ENCODE peak calls at places on chromosomes 13 and 19, in eight cellular contexts. Y is IMR-90, K is AG04450, R is sigmoid colon, E is tibial nerve, G is A673, H is BE2C, T is cardiac muscle cell. A is an unnamed sample. For H3K9me3, the result is how much of the 10 kb centered on the place peaks cover.

GRCh38 chr13:26721251-26721939 is 39.2 kb downstream of the GPR12 start:
- DNase-seq in Y (no peak), K (no peak), R (no peak), E (no peak), G (no peak), H (no peak), T (no peak), A (no peak)

GRCh38 chr19:22545751-22546150 is 88.4 kb upstream of the ZNF492 start:
- DNase-seq in Y (no peak), K (no peak), R (no peak), E (no peak), G (peak), H (peak), T (no peak), A (peak)

GRCh38 chr13:74986609-74987008 is 495.4 kb downstream of the TBC1D4 start:
- DNase-seq in Y (no peak), K (no peak), R (no peak), E (no peak), G (no peak), H (no peak), T (no peak), A (no peak)

GRCh38 chr13:65768545-65768944 is 1461.6 kb downstream of the PCDH9 start:
- DNase-seq in Y (no peak), K (no peak), R (no peak), E (no peak), G (no peak), H (no peak), T (no peak), A (no peak)

GRCh38 chr19:613732-614567 is 19.4 kb downstream of the POLRMT start:
- DNase-seq in Y (no peak), K (no peak), R (no peak), E (no peak), G (no peak), H (no peak), T (no peak), A (no peak)

GRCh38 chr19:480016-480855 is 16.1 kb upstream of the MADCAM1 start:
- DNase-seq in Y (no peak), K (no peak), R (peak), E (peak), G (peak), H (peak), T (peak), A (peak)

GRCh38 chr19:51808333-51808986 is 13.5 kb downstream of the FPR3 start:
- DNase-seq in Y (no peak), K (no peak), R (no peak), E (no peak), G (peak), H (no peak), T (no peak), A (no peak)

GRCh38 chr13:100089633-100090032 is 740 bp downstream of the PCCA start:
- DNase-seq in Y (peak), K (no peak), R (no peak), E (no peak), G (no peak), H (no peak), T (no peak), A (no peak)

GRCh38 chr13:43346427-43346826 is 323.0 kb downstream of the DNAJC15 start:
- DNase-seq in Y (no peak), K (no peak), R (no peak), E (no peak), G (no peak), H (no peak), T (peak), A (no peak)

GRCh38 chr19:17420267-17420924 is 549 bp downstream of the MVB12A start:
- DNase-seq in Y (no peak), K (no peak), R (peak), E (no peak), G (no peak), H (peak), T (peak), A (peak)

GRCh38 chr19:15303105-15303780 is 29.1 kb downstream of the BRD4 start:
- DNase-seq in Y (peak), K (no peak), R (no peak), E (no peak), G (no peak), H (no peak), T (no peak), A (no peak)

GRCh38 chr19:51777570-51778460 is 16.8 kb downstream of the FPR2 start:
- DNase-seq in Y (peak), K (peak), R (peak), E (no peak), G (peak), H (peak), T (peak), A (peak)

GRCh38 chr13:104567114-104567513 is 1500.9 kb upstream of the SLC10A2 start:
- DNase-seq in Y (no peak), K (no peak), R (no peak), E (no peak), G (no peak), H (no peak), T (no peak), A (no peak)

GRCh38 chr19:14198384-14199376 is 7.3 kb downstream of the ADGRL1 start:
- DNase-seq in Y (no peak), K (no peak), R (no peak), E (no peak), G (peak), H (peak), T (no peak), A (no peak)

GRCh38 chr13:95541308-95541707 is 11.2 kb upstream of the CLDN10 start:
- DNase-seq in Y (no peak), K (no peak), R (no peak), E (no peak), G (no peak), H (no peak), T (no peak), A (no peak)

GRCh38 chr13:97182065-97182890 is 39.9 kb upstream of the MBNL2 start:
- DNase-seq in Y (no peak), K (no peak), R (no peak), E (no peak), G (no peak), H (no peak), T (no peak), A (no peak)

GRCh38 chr13:41130356-41130755 is 2.2 kb downstream of the KBTBD6 start:
- DNase-seq in Y (peak), K (no peak), R (no peak), E (no peak), G (no peak), H (no peak), T (no peak), A (no peak)
- H3K4me3 ChIP-seq in Y (peak), K (peak), R (peak), E (no peak), G (peak), H (peak), T (peak), A (no peak)

GRCh38 chr13:113768018-113768905 is 9.2 kb downstream of the TMEM255B start:
- DNase-seq in Y (no peak), K (no peak), R (peak), E (no peak), G (no peak), H (no peak), T (no peak), A (no peak)
- H3K9me3 ChIP-seq in Y (under half), K (under half), R (under half), E (under half), G (under half), H (under half), T (under half), A (under half)

GRCh38 chr19:19305066-19305465 is 15.2 kb downstream of the SUGP1 start:
- DNase-seq in Y (no peak), K (no peak), R (no peak), E (no peak), G (no peak), H (no peak), T (no peak), A (no peak)
- H3K4me3 ChIP-seq in Y (no peak), K (no peak), R (no peak), E (no peak), G (no peak), H (no peak), T (no peak), A (no peak)

GRCh38 chr19:47331490-47331889 is 485 bp upstream of the C5AR2 start:
- DNase-seq in Y (no peak), K (no peak), R (no peak), E (no peak), G (no peak), H (no peak), T (no peak), A (no peak)

GRCh38 chr19:47330466-47330869 is 1.5 kb upstream of the C5AR2 start:
- DNase-seq in Y (peak), K (peak), R (no peak), E (no peak), G (no peak), H (no peak), T (no peak), A (no peak)

GRCh38 chr19:47331931-47332547 is at the start of gene C5AR2:
- DNase-seq in Y (no peak), K (no peak), R (no peak), E (no peak), G (no peak), H (no peak), T (no peak), A (peak)
- H3K9me3 ChIP-seq in Y (under half), K (under half), R (under half), E (under half), G (under half), H (under half), T (under half), A (under half)

GRCh38 chr19:35508129-35508528 is 5.3 kb downstream of the DMKN start:
- DNase-seq in Y (no peak), K (no peak), R (no peak), E (no peak), G (no peak), H (no peak), T (no peak), A (no peak)

GRCh38 chr19:35510626-35510964 is 2.9 kb downstream of the DMKN start:
- DNase-seq in Y (no peak), K (no peak), R (no peak), E (no peak), G (no peak), H (no peak), T (no peak), A (no peak)

GRCh38 chr19:35507561-35507960 is 5.9 kb downstream of the DMKN start:
- DNase-seq in Y (no peak), K (no peak), R (no peak), E (no peak), G (no peak), H (no peak), T (no peak), A (no peak)

GRCh38 chr19:35509861-35510625 is 3.4 kb downstream of the DMKN start:
- DNase-seq in Y (peak), K (no peak), R (peak), E (peak), G (peak), H (peak), T (peak), A (peak)

DNA sequence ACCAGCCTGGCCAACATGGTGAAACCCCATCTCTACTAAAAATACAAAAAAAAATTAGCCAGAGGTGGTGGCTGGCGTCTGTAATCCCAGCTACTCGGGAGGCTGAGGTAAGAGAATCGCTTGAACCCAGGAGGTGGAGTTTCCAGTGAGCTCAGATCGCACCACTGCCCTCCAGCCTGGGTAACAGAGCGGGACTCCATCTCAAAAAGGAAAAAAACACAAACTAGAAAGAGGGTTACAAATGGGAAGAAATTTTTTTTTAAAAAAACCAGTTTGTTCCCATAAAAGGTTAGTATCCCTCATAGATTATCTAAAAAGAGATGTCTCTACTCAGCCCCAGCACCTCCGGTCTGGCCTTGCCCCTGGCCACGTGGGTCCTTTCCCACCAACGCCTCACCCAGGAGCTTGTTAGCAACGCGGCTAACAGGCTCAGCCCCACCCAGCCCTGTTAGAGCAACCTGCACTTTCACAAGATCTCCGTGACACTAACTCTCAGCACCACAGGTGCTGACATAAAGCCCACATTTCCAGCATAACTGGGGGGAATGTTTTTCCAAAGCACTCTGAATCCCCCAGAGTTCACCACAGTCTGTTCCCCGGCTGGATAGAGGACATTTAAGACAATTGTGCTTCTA is 4.3 kb downstream of the DMKN start:
- DNase-seq in Y (no peak), K (no peak), R (no peak), E (no peak), G (no peak), H (no peak), T (peak), A (no peak)
- H3K4me3 ChIP-seq in Y (no peak), K (no peak), R (no peak), E (no peak), G (no peak), H (no peak), T (peak), A (no peak)